ENCODE peak calls at places on chromosomes 6 and 20, in nine cellular contexts. A is left cardiac atrium; E is mucosa of gallbladder; W is effector memory CD4-positive, alpha-beta T cell; Q is aorta; C is A549; X is fibroblast of lung; Z is Right ventricle myocardium superior; O is GM03348. U is an unnamed sample.

GRCh38 chr6:6588924-6589696 is 590 bp downstream of the LY86 start:
- DNase-seq in A (no peak), E (no peak), W (no peak), Q (no peak), C (no peak), X (no peak), Z (peak; percentile 59), O (no peak), U (no peak)

GRCh38 chr6:144922120-144922722 is 637.1 kb downstream of the UTRN start:
- DNase-seq in A (peak; percentile 20), E (no peak), W (no peak), Q (no peak), C (no peak), X (peak; percentile 45), Z (peak; percentile 41), O (peak; percentile 86), U (no peak)

GRCh38 chr6:22236626-22237414 is 60.0 kb downstream of the PRL start:
- DNase-seq in A (no peak), E (no peak), W (no peak), Q (no peak), C (peak; percentile 92), X (peak; percentile 87), Z (no peak), O (peak; percentile 55), U (no peak)

GRCh38 chr20:44979090-44979621 is 12.8 kb downstream of the STK4 start:
- DNase-seq in A (no peak), E (peak; percentile 67), W (peak; percentile 70), Q (no peak), C (no peak), X (peak; percentile 24), Z (no peak), O (no peak), U (no peak)

GRCh38 chr6:166904101-166904746 is 52.1 kb downstream of the RNASET2 start:
- DNase-seq in A (no peak), E (no peak), W (no peak), Q (no peak), C (no peak), X (no peak), Z (no peak), O (peak; percentile 6), U (no peak)

GRCh38 chr6:142938510-142938909 is 6.5 kb downstream of the HIVEP2 start:
- DNase-seq in A (no peak), E (no peak), W (no peak), Q (no peak), C (no peak), X (no peak), Z (no peak), O (no peak), U (no peak)

GRCh38 chr6:53664623-53665022 is 933 bp downstream of the KLHL31 start:
- DNase-seq in A (peak; percentile 40), E (no peak), W (no peak), Q (no peak), C (no peak), X (no peak), Z (peak; percentile 72), O (no peak), U (no peak)

GRCh38 chr6:52475307-52475706 is 55.2 kb downstream of the EFHC1 start:
- DNase-seq in A (no peak), E (no peak), W (no peak), Q (no peak), C (no peak), X (no peak), Z (no peak), O (no peak), U (no peak)

GRCh38 chr6:169085466-169085865 is 168.2 kb downstream of the THBS2 start:
- DNase-seq in A (no peak), E (no peak), W (no peak), Q (no peak), C (no peak), X (no peak), Z (no peak), O (no peak), U (no peak)

GRCh38 chr20:13649548-13649947 is 10.8 kb upstream of the TASP1 start:
- DNase-seq in A (peak; percentile 61), E (peak; percentile 26), W (no peak), Q (no peak), C (no peak), X (peak; percentile 69), Z (peak; percentile 77), O (peak; percentile 38), U (no peak)

GRCh38 chr6:2209226-2209809 is 36.1 kb downstream of the GMDS start:
- DNase-seq in A (no peak), E (peak; percentile 40), W (no peak), Q (no peak), C (peak; percentile 54), X (peak; percentile 37), Z (no peak), O (no peak), U (no peak)

GRCh38 chr6:28765978-28766351 is 157.8 kb downstream of the TRIM27 start:
- DNase-seq in A (no peak), E (no peak), W (no peak), Q (no peak), C (no peak), X (no peak), Z (no peak), O (no peak), U (no peak)

GRCh38 chr20:34268851-34269668 is 27.8 kb downstream of the ASIP start:
- DNase-seq in A (peak; percentile 33), E (peak; percentile 20), W (no peak), Q (peak; percentile 77), C (no peak), X (peak; percentile 19), Z (peak; percentile 55), O (peak; percentile 63), U (no peak)

GRCh38 chr6:2731281-2731909 is 19.3 kb downstream of the MYLK4 start:
- DNase-seq in A (no peak), E (no peak), W (no peak), Q (no peak), C (no peak), X (no peak), Z (no peak), O (no peak), U (no peak)

GRCh38 chr20:17868146-17868545 is 100.4 kb downstream of the SNX5 start:
- DNase-seq in A (no peak), E (no peak), W (no peak), Q (no peak), C (no peak), X (no peak), Z (no peak), O (no peak), U (no peak)

GRCh38 chr6:158911746-158912158 is 88.2 kb downstream of the RSPH3 start:
- DNase-seq in A (no peak), E (no peak), W (peak; percentile 9), Q (no peak), C (no peak), X (no peak), Z (no peak), O (no peak), U (no peak)

GRCh38 chr6:106002005-106002404 is 84.1 kb upstream of the PRDM1 start:
- DNase-seq in A (no peak), E (no peak), W (no peak), Q (no peak), C (no peak), X (no peak), Z (no peak), O (no peak), U (no peak)

GRCh38 chr6:44177691-44178423 is 19.2 kb downstream of the CAPN11 start:
- DNase-seq in A (peak; percentile 91), E (peak; percentile 72), W (no peak), Q (peak; percentile 91), C (peak; percentile 33), X (peak; percentile 84), Z (peak; percentile 90), O (peak; percentile 86), U (no peak)

GRCh38 chr6:105526198-105526872 is 123.5 kb upstream of the PREP start:
- DNase-seq in A (no peak), E (no peak), W (no peak), Q (no peak), C (no peak), X (no peak), Z (no peak), O (no peak), U (no peak)

GRCh38 chr6:153167026-153167891 is 36.2 kb upstream of the RGS17 start:
- DNase-seq in A (no peak), E (no peak), W (no peak), Q (no peak), C (peak; percentile 78), X (peak; percentile 93), Z (no peak), O (peak; percentile 59), U (peak; percentile 58)

GRCh38 chr6:3251462-3252314 is 7.1 kb upstream of the PSMG4 start:
- DNase-seq in A (peak; percentile 76), E (peak; percentile 84), W (peak; percentile 69), Q (peak; percentile 94), C (peak; percentile 69), X (peak; percentile 83), Z (peak; percentile 86), O (peak; percentile 92), U (peak; percentile 58)

GRCh38 chr6:158410784-158411183 is 98.5 kb downstream of the TULP4 start:
- DNase-seq in A (no peak), E (no peak), W (no peak), Q (no peak), C (no peak), X (no peak), Z (no peak), O (no peak), U (no peak)

GRCh38 chr6:136961848-136962247 is 39.7 kb downstream of the SLC35D3 start:
- DNase-seq in A (no peak), E (no peak), W (no peak), Q (no peak), C (no peak), X (no peak), Z (no peak), O (no peak), U (no peak)

GRCh38 chr6:108795814-108796213 is 52.4 kb upstream of the ARMC2 start:
- DNase-seq in A (no peak), E (no peak), W (no peak), Q (no peak), C (no peak), X (no peak), Z (no peak), O (no peak), U (no peak)

GRCh38 chr6:45724511-45724910 is 291.1 kb downstream of the CLIC5 start:
- DNase-seq in A (no peak), E (peak; percentile 47), W (no peak), Q (no peak), C (no peak), X (peak; percentile 93), Z (peak; percentile 59), O (peak; percentile 50), U (peak; percentile 67)

GRCh38 chr6:33075568-33076405 is at the start of gene HLA-DPB1:
- DNase-seq in A (no peak), E (peak; percentile 52), W (peak; percentile 29), Q (no peak), C (peak; percentile 36), X (peak; percentile 51), Z (no peak), O (peak; percentile 82), U (peak; percentile 13)

GRCh38 chr6:136609878-136610706 is 59.9 kb upstream of the MAP7 start:
- DNase-seq in A (peak; percentile 59), E (peak; percentile 80), W (no peak), Q (no peak), C (peak; percentile 96), X (peak; percentile 100), Z (no peak), O (peak; percentile 89), U (peak; percentile 88)

GRCh38 chr20:17431621-17432364 is 99.4 kb downstream of the BFSP1 start:
- DNase-seq in A (peak; percentile 59), E (peak; percentile 39), W (peak; percentile 10), Q (peak; percentile 83), C (peak; percentile 63), X (peak; percentile 64), Z (peak; percentile 58), O (peak; percentile 79), U (peak; percentile 13)

GRCh38 chr6:112320561-112321300 is 26.4 kb upstream of the RFPL4B start:
- DNase-seq in A (no peak), E (no peak), W (no peak), Q (no peak), C (no peak), X (no peak), Z (no peak), O (no peak), U (no peak)

GRCh38 chr6:33847078-33847477 is 43.3 kb upstream of the MLN start:
- DNase-seq in A (no peak), E (no peak), W (no peak), Q (no peak), C (no peak), X (no peak), Z (no peak), O (no peak), U (no peak)

GRCh38 chr20:37278966-37279590 is 10.4 kb upstream of the MANBAL start:
- DNase-seq in A (no peak), E (no peak), W (no peak), Q (no peak), C (no peak), X (no peak), Z (no peak), O (peak; percentile 29), U (no peak)

U was measured in smooth muscle cell of the brain vasculature.